ENCODE peak calls at places on chromosomes 16 and 17, in six cellular contexts. One of them, this sample, is unnamed. For H3K9me3, the result is how much of the 10 kb centered on the place peaks cover.

GRCh38 chr17:66543526-66543925 is 241.1 kb downstream of the PRKCA start:
- DNase-seq in cardiac muscle cell: no peak
- DNase-seq in tibial nerve: no peak
- DNase-seq in transverse colon: no peak
- DNase-seq in right lobe of liver: no peak
- DNase-seq in heart left ventricle: no peak
- DNase-seq in this sample: no peak

GRCh38 chr16:81497690-81498089 is 53.1 kb downstream of the CMIP start:
- DNase-seq in cardiac muscle cell: no peak
- DNase-seq in tibial nerve: no peak
- DNase-seq in transverse colon: no peak
- DNase-seq in right lobe of liver: no peak
- DNase-seq in heart left ventricle: peak
- DNase-seq in this sample: no peak

GRCh38 chr17:19805006-19805405 is 56.9 kb upstream of the ALDH3A1 start:
- DNase-seq in cardiac muscle cell: no peak
- DNase-seq in tibial nerve: no peak
- DNase-seq in transverse colon: no peak
- DNase-seq in right lobe of liver: no peak
- DNase-seq in heart left ventricle: no peak
- DNase-seq in this sample: no peak

GRCh38 chr17:45225964-45226530 is 4.4 kb downstream of the FMNL1 start:
- DNase-seq in cardiac muscle cell: no peak
- DNase-seq in tibial nerve: peak
- DNase-seq in transverse colon: peak
- DNase-seq in right lobe of liver: peak
- DNase-seq in heart left ventricle: peak
- DNase-seq in this sample: peak

GRCh38 chr17:39062846-39063680 is 88.4 kb downstream of the PLXDC1 start:
- DNase-seq in cardiac muscle cell: no peak
- DNase-seq in tibial nerve: no peak
- DNase-seq in transverse colon: no peak
- DNase-seq in right lobe of liver: no peak
- DNase-seq in heart left ventricle: no peak
- DNase-seq in this sample: no peak

GRCh38 chr16:89583895-89584644 is 8.5 kb downstream of the CPNE7 start:
- DNase-seq in cardiac muscle cell: no peak
- DNase-seq in tibial nerve: no peak
- DNase-seq in transverse colon: no peak
- DNase-seq in right lobe of liver: no peak
- DNase-seq in heart left ventricle: no peak
- DNase-seq in this sample: no peak

GRCh38 chr17:47720196-47720595 is 12.8 kb upstream of the TBX21 start:
- DNase-seq in cardiac muscle cell: no peak
- DNase-seq in tibial nerve: no peak
- DNase-seq in transverse colon: no peak
- DNase-seq in right lobe of liver: no peak
- DNase-seq in heart left ventricle: no peak
- DNase-seq in this sample: no peak

GRCh38 chr17:31627960-31628359 is 231.1 kb downstream of the COPRS start:
- DNase-seq in cardiac muscle cell: no peak
- DNase-seq in tibial nerve: no peak
- DNase-seq in transverse colon: no peak
- DNase-seq in right lobe of liver: no peak
- DNase-seq in heart left ventricle: no peak
- DNase-seq in this sample: no peak

GRCh38 chr16:56743840-56744239 is 13.9 kb downstream of the NUP93 start:
- DNase-seq in cardiac muscle cell: peak
- DNase-seq in tibial nerve: no peak
- DNase-seq in transverse colon: no peak
- DNase-seq in right lobe of liver: no peak
- DNase-seq in heart left ventricle: peak
- DNase-seq in this sample: no peak

GRCh38 chr17:17269926-17270773 is 10.9 kb downstream of the COPS3 start:
- DNase-seq in cardiac muscle cell: no peak
- DNase-seq in tibial nerve: no peak
- DNase-seq in transverse colon: no peak
- DNase-seq in right lobe of liver: no peak
- DNase-seq in heart left ventricle: no peak
- DNase-seq in this sample: no peak

GRCh38 chr17:9360610-9361571 is 214.7 kb downstream of the STX8 start:
- DNase-seq in cardiac muscle cell: peak
- DNase-seq in tibial nerve: no peak
- DNase-seq in transverse colon: peak
- DNase-seq in right lobe of liver: peak
- DNase-seq in heart left ventricle: peak
- DNase-seq in this sample: no peak

GRCh38 chr16:84885024-84885910 is 65.5 kb downstream of the CRISPLD2 start:
- DNase-seq in cardiac muscle cell: peak
- DNase-seq in tibial nerve: peak
- DNase-seq in transverse colon: no peak
- DNase-seq in right lobe of liver: no peak
- DNase-seq in heart left ventricle: peak
- DNase-seq in this sample: no peak

GRCh38 chr17:48605991-48606891 is 1.5 kb upstream of the HOXB6 start:
- DNase-seq in cardiac muscle cell: no peak
- DNase-seq in tibial nerve: no peak
- DNase-seq in transverse colon: no peak
- DNase-seq in right lobe of liver: no peak
- DNase-seq in heart left ventricle: no peak
- DNase-seq in this sample: no peak

GRCh38 chr17:47994714-47995113 is 23.8 kb downstream of the CDK5RAP3 start:
- DNase-seq in cardiac muscle cell: no peak
- DNase-seq in tibial nerve: no peak
- DNase-seq in transverse colon: no peak
- DNase-seq in right lobe of liver: no peak
- DNase-seq in heart left ventricle: no peak
- DNase-seq in this sample: no peak

GRCh38 chr17:46896991-46897390 is 26.0 kb upstream of the GOSR2 start:
- DNase-seq in cardiac muscle cell: no peak
- DNase-seq in tibial nerve: no peak
- DNase-seq in transverse colon: no peak
- DNase-seq in right lobe of liver: no peak
- DNase-seq in heart left ventricle: no peak
- DNase-seq in this sample: no peak

GRCh38 chr16:6362321-6362720 is 970.3 kb upstream of the RBFOX1 start:
- DNase-seq in cardiac muscle cell: no peak
- DNase-seq in tibial nerve: no peak
- DNase-seq in transverse colon: no peak
- DNase-seq in right lobe of liver: no peak
- DNase-seq in heart left ventricle: no peak
- DNase-seq in this sample: no peak

GRCh38 chr17:70239391-70239826 is 70.1 kb downstream of the KCNJ2 start:
- DNase-seq in cardiac muscle cell: no peak
- DNase-seq in tibial nerve: no peak
- DNase-seq in transverse colon: no peak
- DNase-seq in right lobe of liver: no peak
- DNase-seq in heart left ventricle: no peak
- DNase-seq in this sample: no peak

GRCh38 chr17:66451188-66452149 is 149.1 kb downstream of the PRKCA start:
- DNase-seq in cardiac muscle cell: no peak
- DNase-seq in tibial nerve: no peak
- DNase-seq in transverse colon: peak
- DNase-seq in right lobe of liver: peak
- DNase-seq in heart left ventricle: no peak
- DNase-seq in this sample: no peak

GRCh38 chr17:49548051-49548505 is 27.6 kb upstream of the NXPH3 start:
- DNase-seq in cardiac muscle cell: no peak
- DNase-seq in tibial nerve: no peak
- DNase-seq in transverse colon: no peak
- DNase-seq in right lobe of liver: no peak
- DNase-seq in heart left ventricle: peak
- DNase-seq in this sample: no peak

GRCh38 chr17:29698019-29698777 is 75.5 kb upstream of the CORO6 start:
- DNase-seq in cardiac muscle cell: no peak
- DNase-seq in tibial nerve: no peak
- DNase-seq in transverse colon: no peak
- DNase-seq in right lobe of liver: no peak
- DNase-seq in heart left ventricle: no peak
- DNase-seq in this sample: no peak

GRCh38 chr17:31858647-31859486 is at the start of gene COPRS:
- DNase-seq in cardiac muscle cell: peak
- DNase-seq in tibial nerve: peak
- DNase-seq in transverse colon: peak
- DNase-seq in right lobe of liver: peak
- DNase-seq in heart left ventricle: peak
- DNase-seq in this sample: peak

DNA sequence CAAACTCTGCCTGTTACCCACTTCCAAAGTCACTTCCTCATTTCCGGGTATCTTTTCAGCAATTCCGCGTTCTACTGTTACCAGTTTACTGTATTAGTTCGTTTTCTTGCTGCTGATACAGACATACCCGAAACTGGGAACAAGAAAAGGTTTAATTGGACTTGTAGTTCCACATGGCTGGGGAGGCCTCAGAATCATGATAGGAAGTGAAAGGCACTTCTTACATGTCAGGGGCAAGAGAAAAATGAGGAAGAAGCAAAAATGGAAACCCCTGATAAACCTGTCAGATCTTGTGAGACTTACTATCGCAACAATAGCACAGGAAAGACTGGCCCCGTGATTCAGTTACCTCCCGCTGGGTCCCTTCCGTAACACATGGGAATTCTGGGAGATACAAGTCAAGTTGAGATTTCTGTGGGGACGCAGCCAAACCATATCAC is 30.9 kb downstream of the PAFAH1B1 start:
- DNase-seq in cardiac muscle cell: no peak
- DNase-seq in tibial nerve: no peak
- DNase-seq in transverse colon: no peak
- DNase-seq in right lobe of liver: no peak
- DNase-seq in heart left ventricle: no peak
- DNase-seq in this sample: no peak
- H3K9me3 ChIP-seq in cardiac muscle cell: under half
- H3K9me3 ChIP-seq in tibial nerve: under half
- H3K9me3 ChIP-seq in transverse colon: under half
- H3K9me3 ChIP-seq in right lobe of liver: under half
- H3K9me3 ChIP-seq in heart left ventricle: under half
- H3K9me3 ChIP-seq in this sample: under half

GRCh38 chr17:27091043-27091497 is 202.8 kb upstream of the WSB1 start:
- DNase-seq in cardiac muscle cell: no peak
- DNase-seq in tibial nerve: no peak
- DNase-seq in transverse colon: no peak
- DNase-seq in right lobe of liver: no peak
- DNase-seq in heart left ventricle: no peak
- DNase-seq in this sample: no peak

GRCh38 chr17:27087935-27088766 is 205.8 kb upstream of the WSB1 start:
- DNase-seq in cardiac muscle cell: no peak
- DNase-seq in tibial nerve: no peak
- DNase-seq in transverse colon: no peak
- DNase-seq in right lobe of liver: no peak
- DNase-seq in heart left ventricle: no peak
- DNase-seq in this sample: no peak

GRCh38 chr17:27086526-27086925 is 207.4 kb upstream of the WSB1 start:
- DNase-seq in cardiac muscle cell: no peak
- DNase-seq in tibial nerve: no peak
- DNase-seq in transverse colon: no peak
- DNase-seq in right lobe of liver: no peak
- DNase-seq in heart left ventricle: no peak
- DNase-seq in this sample: no peak

GRCh38 chr17:27088767-27089078 is 205.2 kb upstream of the WSB1 start:
- DNase-seq in cardiac muscle cell: no peak
- DNase-seq in tibial nerve: no peak
- DNase-seq in transverse colon: no peak
- DNase-seq in right lobe of liver: no peak
- DNase-seq in heart left ventricle: no peak
- DNase-seq in this sample: no peak

DNA sequence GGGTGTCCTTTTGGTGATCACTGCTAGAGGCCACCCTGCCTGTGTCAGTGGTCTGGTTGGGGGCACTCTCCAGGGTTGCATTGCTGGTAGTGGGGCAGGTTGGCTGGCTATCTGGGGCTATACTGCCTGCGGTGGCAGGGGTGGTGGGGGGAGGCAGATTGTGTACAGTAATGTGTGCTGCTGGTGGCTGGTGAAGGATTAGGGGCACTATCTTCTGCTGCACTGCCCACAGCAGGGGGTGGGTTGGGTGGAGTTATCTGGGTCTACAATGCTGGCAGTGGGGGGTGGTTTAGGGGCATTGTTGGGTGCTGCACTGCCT is 204.0 kb upstream of the WSB1 start:
- DNase-seq in cardiac muscle cell: no peak
- DNase-seq in tibial nerve: no peak
- DNase-seq in transverse colon: no peak
- DNase-seq in right lobe of liver: no peak
- DNase-seq in heart left ventricle: no peak
- DNase-seq in this sample: no peak
- H3K9me3 ChIP-seq in cardiac muscle cell: under half
- H3K9me3 ChIP-seq in tibial nerve: under half
- H3K9me3 ChIP-seq in transverse colon: under half
- H3K9me3 ChIP-seq in right lobe of liver: under half
- H3K9me3 ChIP-seq in heart left ventricle: under half
- H3K9me3 ChIP-seq in this sample: under half

GRCh38 chr16:72311426-72311825 is 139.5 kb upstream of the PMFBP1 start:
- DNase-seq in cardiac muscle cell: peak
- DNase-seq in tibial nerve: no peak
- DNase-seq in transverse colon: no peak
- DNase-seq in right lobe of liver: no peak
- DNase-seq in heart left ventricle: no peak
- DNase-seq in this sample: no peak

GRCh38 chr16:72312862-72313261 is 140.9 kb upstream of the PMFBP1 start:
- DNase-seq in cardiac muscle cell: peak
- DNase-seq in tibial nerve: no peak
- DNase-seq in transverse colon: no peak
- DNase-seq in right lobe of liver: no peak
- DNase-seq in heart left ventricle: no peak
- DNase-seq in this sample: no peak

GRCh38 chr16:72309001-72309400 is 137.0 kb upstream of the PMFBP1 start:
- DNase-seq in cardiac muscle cell: no peak
- DNase-seq in tibial nerve: no peak
- DNase-seq in transverse colon: no peak
- DNase-seq in right lobe of liver: no peak
- DNase-seq in heart left ventricle: no peak
- DNase-seq in this sample: no peak

GRCh38 chr16:72313903-72314302 is 141.9 kb upstream of the PMFBP1 start:
- DNase-seq in cardiac muscle cell: no peak
- DNase-seq in tibial nerve: no peak
- DNase-seq in transverse colon: no peak
- DNase-seq in right lobe of liver: no peak
- DNase-seq in heart left ventricle: no peak
- DNase-seq in this sample: no peak

DNA sequence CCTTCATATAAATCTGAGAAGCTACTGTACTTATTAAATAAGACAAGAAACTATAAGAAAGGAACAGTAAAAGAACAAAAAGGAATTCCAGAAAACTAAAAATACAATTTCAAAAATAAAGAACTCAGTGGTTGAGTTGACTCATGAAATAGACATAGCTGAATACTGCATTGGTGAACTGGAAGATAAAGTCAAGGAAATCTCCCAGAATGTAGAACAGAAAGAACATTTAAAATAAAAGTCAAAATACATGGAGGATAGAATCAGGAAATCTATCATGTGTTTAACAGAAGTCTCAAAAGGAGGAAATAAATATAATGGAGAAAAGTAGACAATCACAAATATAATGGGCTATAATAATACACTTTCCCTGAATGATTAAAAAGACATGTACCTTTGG is 136.4 kb upstream of the PMFBP1 start:
- DNase-seq in cardiac muscle cell: no peak
- DNase-seq in tibial nerve: no peak
- DNase-seq in transverse colon: no peak
- DNase-seq in right lobe of liver: no peak
- DNase-seq in heart left ventricle: no peak
- DNase-seq in this sample: no peak
- H3K9me3 ChIP-seq in cardiac muscle cell: under half
- H3K9me3 ChIP-seq in tibial nerve: under half
- H3K9me3 ChIP-seq in transverse colon: under half
- H3K9me3 ChIP-seq in right lobe of liver: under half
- H3K9me3 ChIP-seq in heart left ventricle: under half
- H3K9me3 ChIP-seq in this sample: under half

GRCh38 chr16:59290718-59291117 is 556.6 kb upstream of the GOT2 start:
- DNase-seq in cardiac muscle cell: no peak
- DNase-seq in tibial nerve: no peak
- DNase-seq in transverse colon: no peak
- DNase-seq in right lobe of liver: no peak
- DNase-seq in heart left ventricle: no peak
- DNase-seq in this sample: no peak
- H3K9me3 ChIP-seq in cardiac muscle cell: under half
- H3K9me3 ChIP-seq in tibial nerve: under half
- H3K9me3 ChIP-seq in transverse colon: under half
- H3K9me3 ChIP-seq in right lobe of liver: under half
- H3K9me3 ChIP-seq in heart left ventricle: under half
- H3K9me3 ChIP-seq in this sample: under half